ENCODE peak calls at places on chromosomes 16 and 17, in six cellular contexts. One of them, this sample, is unnamed.

GRCh38 chr17:83176272-83176955 is 97.0 kb downstream of the METRNL start:
- DNase-seq in ovary: no peak
- DNase-seq in A549: no peak
- DNase-seq in body of pancreas: no peak
- DNase-seq in heart left ventricle: no peak
- DNase-seq in uterus: no peak
- DNase-seq in this sample: no peak

GRCh38 chr16:83928341-83929055 is 24.5 kb upstream of the OSGIN1 start:
- DNase-seq in body of pancreas: no peak
- DNase-seq in ovary: no peak
- DNase-seq in A549: no peak
- DNase-seq in uterus: no peak
- DNase-seq in heart left ventricle: no peak
- DNase-seq in this sample: peak

GRCh38 chr17:4247981-4248388 is 15.8 kb downstream of the ANKFY1 start:
- DNase-seq in heart left ventricle: no peak
- DNase-seq in body of pancreas: peak
- DNase-seq in A549: no peak
- DNase-seq in uterus: no peak
- DNase-seq in ovary: no peak
- DNase-seq in this sample: no peak

GRCh38 chr17:9402590-9403199 is 172.9 kb downstream of the STX8 start:
- DNase-seq in body of pancreas: no peak
- DNase-seq in ovary: no peak
- DNase-seq in A549: peak
- DNase-seq in uterus: no peak
- DNase-seq in heart left ventricle: no peak
- DNase-seq in this sample: no peak

GRCh38 chr17:82399601-82400101 is 18.5 kb upstream of the HEXD start:
- DNase-seq in uterus: no peak
- DNase-seq in A549: no peak
- DNase-seq in ovary: no peak
- DNase-seq in body of pancreas: no peak
- DNase-seq in heart left ventricle: no peak
- DNase-seq in this sample: no peak

GRCh38 chr17:72095316-72095715 is 25.5 kb upstream of the SOX9 start:
- DNase-seq in body of pancreas: no peak
- DNase-seq in A549: no peak
- DNase-seq in ovary: no peak
- DNase-seq in uterus: no peak
- DNase-seq in heart left ventricle: no peak
- DNase-seq in this sample: no peak

GRCh38 chr17:50201226-50201854 is at the start of gene COL1A1:
- DNase-seq in body of pancreas: peak
- DNase-seq in A549: no peak
- DNase-seq in ovary: peak
- DNase-seq in heart left ventricle: peak
- DNase-seq in uterus: peak
- DNase-seq in this sample: no peak

GRCh38 chr17:49822829-49823228 is 25.0 kb downstream of the TAC4 start:
- DNase-seq in body of pancreas: no peak
- DNase-seq in ovary: no peak
- DNase-seq in heart left ventricle: peak
- DNase-seq in A549: no peak
- DNase-seq in uterus: peak
- DNase-seq in this sample: no peak

GRCh38 chr16:22670551-22670970 is 143.4 kb upstream of the HS3ST2 start:
- DNase-seq in heart left ventricle: no peak
- DNase-seq in ovary: peak
- DNase-seq in uterus: no peak
- DNase-seq in body of pancreas: no peak
- DNase-seq in A549: peak
- DNase-seq in this sample: no peak

GRCh38 chr16:56332464-56333079 is 92.8 kb downstream of the AMFR start:
- DNase-seq in heart left ventricle: peak
- DNase-seq in uterus: peak
- DNase-seq in ovary: peak
- DNase-seq in A549: peak
- DNase-seq in body of pancreas: peak
- DNase-seq in this sample: peak

GRCh38 chr16:11078812-11079459 is 134.6 kb downstream of the CLEC16A start:
- DNase-seq in body of pancreas: peak
- DNase-seq in heart left ventricle: peak
- DNase-seq in uterus: peak
- DNase-seq in A549: no peak
- DNase-seq in ovary: peak
- DNase-seq in this sample: peak

GRCh38 chr17:81470270-81470943 is 42.2 kb downstream of the ACTG1 start:
- DNase-seq in body of pancreas: no peak
- DNase-seq in A549: no peak
- DNase-seq in heart left ventricle: no peak
- DNase-seq in ovary: no peak
- DNase-seq in uterus: no peak
- DNase-seq in this sample: no peak

GRCh38 chr17:76841776-76842405 is 26.3 kb upstream of the MGAT5B start:
- DNase-seq in heart left ventricle: no peak
- DNase-seq in A549: no peak
- DNase-seq in body of pancreas: no peak
- DNase-seq in uterus: no peak
- DNase-seq in ovary: no peak
- DNase-seq in this sample: no peak

GRCh38 chr17:46976626-46977270 is 2.3 kb downstream of the RPRML start:
- DNase-seq in heart left ventricle: no peak
- DNase-seq in body of pancreas: no peak
- DNase-seq in uterus: no peak
- DNase-seq in ovary: no peak
- DNase-seq in A549: peak
- DNase-seq in this sample: no peak

GRCh38 chr17:77666881-77667395 is 291.6 kb upstream of the TNRC6C start:
- DNase-seq in uterus: no peak
- DNase-seq in body of pancreas: no peak
- DNase-seq in heart left ventricle: no peak
- DNase-seq in ovary: no peak
- DNase-seq in A549: no peak
- DNase-seq in this sample: no peak

GRCh38 chr16:82694239-82694874 is 67.6 kb downstream of the CDH13 start:
- DNase-seq in uterus: no peak
- DNase-seq in heart left ventricle: no peak
- DNase-seq in ovary: no peak
- DNase-seq in body of pancreas: no peak
- DNase-seq in A549: no peak
- DNase-seq in this sample: peak

GRCh38 chr17:69213059-69213813 is 15.4 kb downstream of the ABCA10 start:
- DNase-seq in uterus: no peak
- DNase-seq in heart left ventricle: no peak
- DNase-seq in A549: peak
- DNase-seq in ovary: no peak
- DNase-seq in body of pancreas: no peak
- DNase-seq in this sample: no peak

GRCh38 chr17:7238418-7239090 is 703 bp downstream of the PHF23 start:
- DNase-seq in body of pancreas: no peak
- DNase-seq in A549: peak
- DNase-seq in uterus: no peak
- DNase-seq in heart left ventricle: no peak
- DNase-seq in ovary: peak
- DNase-seq in this sample: no peak

GRCh38 chr17:15942207-15942833 is 2.6 kb upstream of the ADORA2B start:
- DNase-seq in ovary: no peak
- DNase-seq in uterus: no peak
- DNase-seq in body of pancreas: no peak
- DNase-seq in heart left ventricle: no peak
- DNase-seq in A549: no peak
- DNase-seq in this sample: no peak

GRCh38 chr17:65170839-65171238 is 33.7 kb downstream of the RGS9 start:
- DNase-seq in A549: peak
- DNase-seq in body of pancreas: peak
- DNase-seq in uterus: no peak
- DNase-seq in heart left ventricle: peak
- DNase-seq in ovary: no peak
- DNase-seq in this sample: no peak

GRCh38 chr17:83190601-83191387 is 111.4 kb downstream of the METRNL start:
- DNase-seq in A549: no peak
- DNase-seq in uterus: peak
- DNase-seq in body of pancreas: no peak
- DNase-seq in heart left ventricle: no peak
- DNase-seq in ovary: peak
- DNase-seq in this sample: no peak

GRCh38 chr17:56678249-56679144 is 85.0 kb downstream of the NOG start:
- DNase-seq in uterus: no peak
- DNase-seq in A549: no peak
- DNase-seq in body of pancreas: no peak
- DNase-seq in heart left ventricle: no peak
- DNase-seq in ovary: no peak
- DNase-seq in this sample: no peak

GRCh38 chr16:76081936-76082335 is 195.3 kb upstream of the CNTNAP4 start:
- DNase-seq in A549: no peak
- DNase-seq in body of pancreas: no peak
- DNase-seq in ovary: no peak
- DNase-seq in heart left ventricle: no peak
- DNase-seq in uterus: no peak
- DNase-seq in this sample: no peak

GRCh38 chr16:15726715-15727114 is 76.7 kb downstream of the NDE1 start:
- DNase-seq in uterus: no peak
- DNase-seq in body of pancreas: no peak
- DNase-seq in heart left ventricle: no peak
- DNase-seq in A549: no peak
- DNase-seq in ovary: no peak
- DNase-seq in this sample: no peak
- TF ChIP-seq POLR2A in uterus: no peak
- TF ChIP-seq POLR2A in body of pancreas: no peak
- TF ChIP-seq POLR2A in heart left ventricle: no peak
- TF ChIP-seq POLR2A in A549: no peak
- TF ChIP-seq POLR2A in ovary: no peak
- TF ChIP-seq POLR2A in this sample: no peak

GRCh38 chr17:39823407-39824054 is 40.6 kb downstream of the IKZF3 start:
- DNase-seq in uterus: no peak
- DNase-seq in body of pancreas: no peak
- DNase-seq in ovary: no peak
- DNase-seq in A549: peak
- DNase-seq in heart left ventricle: no peak
- DNase-seq in this sample: no peak
- TF ChIP-seq POLR2A in uterus: no peak
- TF ChIP-seq POLR2A in body of pancreas: no peak
- TF ChIP-seq POLR2A in ovary: no peak
- TF ChIP-seq POLR2A in A549: no peak
- TF ChIP-seq POLR2A in heart left ventricle: no peak
- TF ChIP-seq POLR2A in this sample: no peak

GRCh38 chr17:41665566-41666335 is 22.9 kb upstream of the EIF1 start:
- DNase-seq in uterus: peak
- DNase-seq in A549: peak
- DNase-seq in ovary: peak
- DNase-seq in heart left ventricle: peak
- DNase-seq in body of pancreas: peak
- DNase-seq in this sample: peak
- TF ChIP-seq POLR2A in uterus: peak
- TF ChIP-seq POLR2A in A549: peak
- TF ChIP-seq POLR2A in ovary: peak
- TF ChIP-seq POLR2A in heart left ventricle: no peak
- TF ChIP-seq POLR2A in body of pancreas: peak
- TF ChIP-seq POLR2A in this sample: peak

DNA sequence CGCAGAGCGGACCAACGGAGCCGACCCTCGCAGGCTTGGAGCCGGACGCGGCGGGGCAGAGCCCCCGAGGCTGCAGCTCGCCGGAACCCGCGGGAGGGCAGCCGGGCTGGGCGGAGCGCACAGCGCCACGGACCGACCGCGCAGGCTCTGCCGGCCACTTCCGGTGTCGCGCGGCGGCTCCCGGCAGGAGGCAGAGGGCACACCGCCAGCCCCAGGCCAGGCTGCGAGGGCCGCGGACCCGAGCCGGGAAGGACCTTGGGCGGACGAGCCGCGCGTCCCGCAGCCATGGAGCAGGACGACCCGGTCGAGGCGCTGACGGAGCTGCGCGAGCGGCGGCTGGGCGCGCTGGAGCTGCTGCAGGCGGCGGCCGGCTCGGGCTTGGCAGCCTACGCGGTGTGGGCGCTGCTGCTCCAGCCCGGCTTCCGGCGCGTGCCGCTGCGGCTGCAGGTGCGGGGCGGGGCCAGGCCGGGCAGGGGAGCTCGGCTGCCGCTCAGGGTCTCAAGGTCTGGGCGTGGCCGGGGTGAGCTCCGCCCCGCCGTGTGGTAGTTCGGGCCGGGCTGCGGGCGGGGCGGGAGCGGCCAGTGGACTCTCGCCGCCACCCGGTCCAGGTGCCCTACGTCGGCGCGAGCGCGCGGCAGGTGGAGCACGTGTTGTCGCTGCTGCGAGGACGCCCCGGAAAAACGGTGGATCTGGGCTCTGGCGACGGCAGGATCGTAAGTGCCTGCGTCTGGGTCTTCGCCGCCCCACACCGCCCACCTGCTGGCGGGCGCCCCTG is at the start of gene ANTKMT:
- DNase-seq in heart left ventricle: peak
- DNase-seq in ovary: peak
- DNase-seq in uterus: peak
- DNase-seq in body of pancreas: peak
- DNase-seq in A549: peak
- DNase-seq in this sample: peak
- TF ChIP-seq POLR2A in heart left ventricle: no peak
- TF ChIP-seq POLR2A in ovary: peak
- TF ChIP-seq POLR2A in uterus: peak
- TF ChIP-seq POLR2A in body of pancreas: peak
- TF ChIP-seq POLR2A in A549: peak
- TF ChIP-seq POLR2A in this sample: peak

DNA sequence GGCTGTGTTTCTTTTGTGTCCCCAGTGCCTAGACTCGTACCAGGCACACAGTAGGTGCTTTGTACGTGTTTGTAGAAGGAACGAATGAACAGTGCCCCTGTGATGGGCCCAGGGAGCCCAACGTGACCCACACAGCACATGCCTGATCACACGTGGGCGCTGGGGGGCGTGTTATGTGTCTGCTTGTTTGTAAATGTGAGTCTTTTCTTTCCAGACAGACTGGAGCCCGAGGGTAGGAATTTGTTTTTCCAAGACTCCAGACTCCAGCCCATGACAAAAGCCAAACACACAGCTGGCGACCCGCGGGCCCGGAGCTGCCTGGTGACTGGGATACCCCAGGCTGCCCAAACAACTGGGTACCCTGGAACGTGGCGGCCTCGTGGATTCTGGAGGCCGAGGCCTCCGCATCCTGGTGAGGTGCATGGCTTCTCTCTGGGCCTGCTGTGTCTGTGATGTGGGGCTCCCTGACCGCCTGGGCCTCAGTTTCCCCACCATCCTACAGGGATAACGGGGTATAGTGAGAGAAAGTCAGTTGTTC is 14.9 kb upstream of the CBFA2T3 start:
- DNase-seq in body of pancreas: no peak
- DNase-seq in uterus: no peak
- DNase-seq in heart left ventricle: no peak
- DNase-seq in ovary: no peak
- DNase-seq in A549: no peak
- DNase-seq in this sample: no peak
- TF ChIP-seq POLR2A in body of pancreas: no peak
- TF ChIP-seq POLR2A in uterus: no peak
- TF ChIP-seq POLR2A in heart left ventricle: no peak
- TF ChIP-seq POLR2A in ovary: no peak
- TF ChIP-seq POLR2A in A549: no peak
- TF ChIP-seq POLR2A in this sample: no peak